ENCODE peak calls at places on chromosome 12, in four cellular contexts. O, Y, R and S are unnamed samples.
A peak's percentile ranks its signal among the peaks of the same experiment; 100 is the strongest.

GRCh38 chr12:49198431-49199155 is 9.7 kb upstream of the TUBA1A start:
- DNase-seq in Y (peak; percentile 42), R (no peak), O (peak; percentile 82), S (peak; percentile 94)

GRCh38 chr12:122352394-122352793 is 70.1 kb downstream of the CLIP1 start:
- DNase-seq in R (no peak), O (no peak), Y (no peak), S (no peak)

GRCh38 chr12:120139958-120140357 is 23.4 kb upstream of the RAB35 start:
- DNase-seq in O (no peak), Y (no peak), R (no peak), S (peak; percentile 68)

GRCh38 chr12:6124411-6125151 is at the start of gene VWF:
- DNase-seq in R (no peak), Y (no peak), O (peak; percentile 95), S (no peak)

GRCh38 chr12:80400591-80400991 is 43.4 kb upstream of the PTPRQ start:
- DNase-seq in Y (peak; percentile 64), R (no peak), O (peak; percentile 10), S (no peak)

GRCh38 chr12:49059385-49060232 is 985 bp downstream of the KMT2D start:
- DNase-seq in Y (no peak), O (peak; percentile 57), R (no peak), S (no peak)

GRCh38 chr12:54259194-54260011 is 20.5 kb downstream of the CBX5 start:
- DNase-seq in O (peak; percentile 99), Y (peak; percentile 98), R (peak; percentile 89), S (peak; percentile 87)

GRCh38 chr12:124970647-124971402 is 18.1 kb downstream of the DHX37 start:
- DNase-seq in O (no peak), Y (no peak), R (no peak), S (no peak)

GRCh38 chr12:120562906-120563305 is 18.3 kb downstream of the POP5 start:
- DNase-seq in R (no peak), O (no peak), Y (no peak), S (no peak)

GRCh38 chr12:24044973-24045703 is 95.7 kb upstream of the SOX5 start:
- DNase-seq in O (no peak), Y (no peak), R (no peak), S (no peak)

GRCh38 chr12:80707830-80708534 is 548 bp downstream of the MYF6 start:
- DNase-seq in Y (no peak), O (peak; percentile 31), R (no peak), S (no peak)

GRCh38 chr12:68334136-68334535 is 2.0 kb upstream of the MDM1 start:
- DNase-seq in Y (peak; percentile 51), O (peak; percentile 43), R (no peak), S (no peak)

GRCh38 chr12:2212971-2213869 is 160.4 kb downstream of the CACNA1C start:
- DNase-seq in Y (no peak), O (peak; percentile 87), R (no peak), S (no peak)

GRCh38 chr12:94872671-94873367 is 130.7 kb downstream of the NDUFA12 start:
- DNase-seq in R (no peak), Y (peak; percentile 60), O (peak; percentile 24), S (no peak)

GRCh38 chr12:41013921-41014642 is 174.0 kb upstream of the PDZRN4 start:
- DNase-seq in Y (no peak), O (no peak), R (no peak), S (no peak)

GRCh38 chr12:3311027-3311402 is 180.0 kb upstream of the PRMT8 start:
- DNase-seq in Y (no peak), O (no peak), R (no peak), S (no peak)

GRCh38 chr12:6375269-6376078 is at the start of gene SCNN1A:
- DNase-seq in R (peak; percentile 85), O (peak; percentile 89), Y (peak; percentile 98), S (no peak)

GRCh38 chr12:122852336-122853275 is 17.3 kb downstream of the HIP1R start:
- DNase-seq in Y (no peak), O (no peak), R (no peak), S (no peak)

GRCh38 chr12:78887444-78887843 is 22.9 kb downstream of the SYT1 start:
- DNase-seq in O (no peak), Y (no peak), R (no peak), S (no peak)

GRCh38 chr12:78880078-78880477 is 15.5 kb downstream of the SYT1 start:
- DNase-seq in O (peak; percentile 80), Y (no peak), R (no peak), S (peak; percentile 1)

GRCh38 chr12:78887008-78887407 is 22.4 kb downstream of the SYT1 start:
- DNase-seq in O (peak; percentile 76), R (no peak), Y (no peak), S (peak; percentile 80)

GRCh38 chr12:78888583-78888982 is 24.0 kb downstream of the SYT1 start:
- DNase-seq in O (peak; percentile 74), R (no peak), Y (no peak), S (no peak)

GRCh38 chr12:78885466-78885865 is 20.9 kb downstream of the SYT1 start:
- DNase-seq in O (peak; percentile 41), R (no peak), Y (peak; percentile 51), S (no peak)
- H4K5ac ChIP-seq in O (no peak overlapping the region), R (no peak overlapping the region), Y (no peak overlapping the region), S (no peak overlapping the region)

GRCh38 chr12:57454213-57454565 is 918 bp upstream of the INHBE start:
- DNase-seq in O (no peak), Y (no peak), R (no peak), S (no peak)

GRCh38 chr12:57451233-57451778 is 3.8 kb upstream of the INHBE start:
- DNase-seq in R (no peak), Y (no peak), O (no peak), S (peak; percentile 38)

GRCh38 chr12:57450057-57450456 is 5.0 kb upstream of the INHBE start:
- DNase-seq in Y (no peak), R (no peak), O (no peak), S (no peak)

GRCh38 chr12:57452937-57453509 is 2.1 kb upstream of the INHBE start:
- DNase-seq in R (no peak), Y (peak; percentile 93), O (peak; percentile 90), S (peak; percentile 84)

GRCh38 chr12:57452181-57452936 is 2.7 kb upstream of the INHBE start:
- DNase-seq in Y (no peak), R (no peak), O (peak; percentile 92), S (peak; percentile 97)
- H3K9ac ChIP-seq in Y (no peak overlapping the region), R (no peak overlapping the region), O (no peak overlapping the region), S (no peak overlapping the region)

DNA sequence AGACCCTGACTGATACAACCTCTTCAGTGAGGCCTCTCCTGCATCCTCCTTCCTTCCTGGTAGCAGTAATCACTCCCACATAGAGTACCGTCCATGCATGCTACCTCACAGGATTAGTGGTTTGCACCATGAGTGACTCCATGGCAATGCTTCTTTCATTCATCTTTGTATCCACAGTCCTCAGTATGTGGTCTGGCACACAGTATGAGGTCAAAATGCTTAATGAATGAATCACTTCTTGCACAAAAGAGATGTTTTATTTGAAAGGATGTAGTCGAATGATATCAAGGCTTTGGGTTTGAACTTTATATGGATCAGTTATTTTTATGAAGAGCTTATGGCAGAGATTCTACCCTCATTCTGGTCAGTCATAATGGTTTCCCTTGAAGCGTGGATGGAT is 42.2 kb downstream of the KCNA5 start:
- DNase-seq in R (no peak), O (no peak), Y (no peak), S (peak; percentile 97)
- H4K5ac ChIP-seq in R (no peak overlapping the region), O (no peak overlapping the region), Y (no peak overlapping the region), S (no peak overlapping the region)

GRCh38 chr12:53219956-53220856 is 11.8 kb downstream of the RARG start:
- DNase-seq in Y (peak; percentile 69), O (peak; percentile 79), R (no peak), S (peak; percentile 78)

GRCh38 chr12:53223006-53223305 is 9.1 kb downstream of the RARG start:
- DNase-seq in O (no peak), Y (no peak), R (no peak), S (no peak)

GRCh38 chr12:53220857-53221202 is 11.2 kb downstream of the RARG start:
- DNase-seq in O (peak; percentile 98), R (no peak), Y (peak; percentile 96), S (peak; percentile 90)

GRCh38 chr12:53222170-53223005 is 9.6 kb downstream of the RARG start:
- DNase-seq in Y (no peak), R (no peak), O (no peak), S (no peak)

GRCh38 chr12:53221203-53222076 is 10.6 kb downstream of the RARG start:
- DNase-seq in O (peak; percentile 82), R (no peak), Y (peak; percentile 93), S (peak; percentile 51)
- H3K9ac ChIP-seq in O (peak overlapping the region; percentile 97), R (peak overlapping the region; percentile 54), Y (no peak overlapping the region), S (peak overlapping the region; percentile 90)

GRCh38 chr12:98325003-98325402 is 190.4 kb upstream of the TMPO start:
- DNase-seq in R (no peak), O (no peak), Y (no peak), S (no peak)
- H4K5ac ChIP-seq in R (no peak overlapping the region), O (no peak overlapping the region), Y (no peak overlapping the region), S (no peak overlapping the region)

DNA sequence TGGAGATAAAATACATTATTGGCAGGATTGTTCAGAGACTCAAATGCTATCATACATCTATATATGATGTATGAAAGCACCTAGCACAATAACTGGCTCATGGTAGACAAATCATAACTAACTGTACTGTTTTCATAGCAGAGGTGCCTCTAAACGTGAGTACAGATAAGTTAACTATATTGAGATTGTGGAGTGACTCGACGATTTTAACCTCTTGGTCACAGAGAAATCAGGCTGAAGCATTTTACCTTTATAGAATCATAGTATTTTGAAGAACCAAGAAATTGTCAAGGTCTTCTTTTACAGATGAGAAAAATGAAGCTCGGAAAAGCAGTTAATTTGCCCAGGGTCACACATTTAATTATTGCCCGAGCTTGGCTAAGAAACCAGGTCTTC is 666 bp upstream of the DERA start:
- DNase-seq in Y (no peak), O (no peak), R (no peak), S (no peak)
- H3K9ac ChIP-seq in Y (no peak overlapping the region), O (peak overlapping the region; percentile 50), R (no peak overlapping the region), S (peak overlapping the region; percentile 54)

GRCh38 chr12:86698581-86698980 is 442.4 kb upstream of the MGAT4C start:
- DNase-seq in R (no peak), O (no peak), Y (no peak), S (peak; percentile 42)
- H4K5ac ChIP-seq in R (no peak overlapping the region), O (no peak overlapping the region), Y (no peak overlapping the region), S (no peak overlapping the region)

GRCh38 chr12:13167226-13167625 is 29.3 kb upstream of the EMP1 start:
- DNase-seq in O (no peak), Y (no peak), R (no peak), S (no peak)

GRCh38 chr12:13164859-13165577 is 31.5 kb upstream of the EMP1 start:
- DNase-seq in R (no peak), O (no peak), Y (no peak), S (no peak)

GRCh38 chr12:13163868-13164267 is 32.7 kb upstream of the EMP1 start:
- DNase-seq in O (no peak), Y (no peak), R (no peak), S (no peak)

GRCh38 chr12:13164271-13164670 is 32.3 kb upstream of the EMP1 start:
- DNase-seq in O (no peak), R (no peak), Y (no peak), S (no peak)

DNA sequence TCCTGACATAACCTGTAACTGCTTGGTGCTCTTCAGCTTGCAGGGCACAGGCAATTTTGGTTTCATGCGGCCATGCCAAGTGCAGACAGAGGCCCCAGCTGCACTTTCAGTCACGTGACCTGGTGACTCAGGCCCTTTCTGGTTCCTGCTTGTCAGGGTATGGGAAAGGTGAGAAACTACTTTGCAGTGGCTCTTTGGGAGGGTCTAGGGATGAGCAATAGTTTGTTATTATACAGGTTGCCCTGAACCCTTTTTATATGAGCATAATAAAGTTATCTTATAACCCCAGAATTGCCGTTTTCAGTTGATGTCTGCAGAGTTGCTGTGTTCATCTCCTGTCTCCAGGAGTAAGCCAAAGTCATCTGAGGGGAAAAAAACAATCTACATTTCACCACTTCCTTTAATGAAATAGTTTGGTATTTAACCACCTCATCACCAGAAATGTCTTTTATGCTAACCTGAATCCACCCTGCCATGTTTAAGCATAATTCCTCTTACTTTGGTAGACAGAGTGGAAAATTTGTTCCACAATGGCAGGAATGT is 30.9 kb upstream of the EMP1 start:
- DNase-seq in R (no peak), Y (no peak), O (peak; percentile 71), S (peak; percentile 78)
- H3K9ac ChIP-seq in R (no peak overlapping the region), Y (no peak overlapping the region), O (no peak overlapping the region), S (no peak overlapping the region)